ENCODE peak calls at places on chromosome 16, in eight cellular contexts. E is kidney, B is AG09309, Z is KBM-7, H is posterior cingulate gyrus, L is AG09319, P is AML-193, O is head of caudate nucleus. Q is an unnamed sample.

GRCh38 chr16:68070811-68071546 is 14.2 kb upstream of the NFATC3 start:
- DNase-seq in E (no peak), B (no peak), Z (no peak), H (no peak), L (no peak), P (no peak), O (no peak), Q (no peak)

GRCh38 chr16:86761117-86761971 is 183.0 kb downstream of the FOXL1 start:
- DNase-seq in E (no peak), B (no peak), Z (peak; percentile 28), H (peak; percentile 51), L (no peak), P (no peak), O (peak; percentile 59), Q (peak; percentile 42)

GRCh38 chr16:85359147-85359822 is 247.0 kb upstream of the CIBAR2 start:
- DNase-seq in E (no peak), B (no peak), Z (no peak), H (no peak), L (no peak), P (no peak), O (no peak), Q (no peak)

GRCh38 chr16:46748775-46749705 is 896 bp upstream of the MYLK3 start:
- DNase-seq in E (no peak), B (no peak), Z (no peak), H (no peak), L (no peak), P (no peak), O (no peak), Q (no peak)

GRCh38 chr16:68436581-68436980 is 11.7 kb downstream of the SMPD3 start:
- DNase-seq in E (no peak), B (no peak), Z (peak; percentile 40), H (no peak), L (no peak), P (no peak), O (no peak), Q (peak; percentile 47)

GRCh38 chr16:8564934-8565345 is 25.4 kb downstream of the TMEM114 start:
- DNase-seq in E (no peak), B (no peak), Z (no peak), H (no peak), L (no peak), P (no peak), O (no peak), Q (no peak)

GRCh38 chr16:52713740-52714139 is 166.8 kb upstream of the TOX3 start:
- DNase-seq in E (no peak), B (no peak), Z (no peak), H (no peak), L (no peak), P (no peak), O (no peak), Q (no peak)

GRCh38 chr16:73878616-73879015 is 418.0 kb upstream of the PSMD7 start:
- DNase-seq in E (no peak), B (peak; percentile 68), Z (peak; percentile 50), H (no peak), L (peak; percentile 49), P (peak; percentile 27), O (no peak), Q (peak; percentile 68)

GRCh38 chr16:11698271-11698689 is 30.0 kb downstream of the SNN start:
- DNase-seq in E (no peak), B (no peak), Z (no peak), H (no peak), L (no peak), P (no peak), O (no peak), Q (no peak)

GRCh38 chr16:11497329-11497805 is 89.4 kb downstream of the LITAF start:
- DNase-seq in E (peak; percentile 96), B (peak; percentile 18), Z (peak; percentile 89), H (peak; percentile 80), L (peak; percentile 20), P (no peak), O (peak; percentile 89), Q (no peak)

GRCh38 chr16:9155876-9156275 is 64.4 kb downstream of the HAPSTR1 start:
- DNase-seq in E (no peak), B (no peak), Z (no peak), H (no peak), L (no peak), P (no peak), O (no peak), Q (no peak)

GRCh38 chr16:63613701-63614100 is 1508.2 kb downstream of the CDH11 start:
- DNase-seq in E (no peak), B (no peak), Z (no peak), H (no peak), L (no peak), P (no peak), O (no peak), Q (no peak)

GRCh38 chr16:11391576-11391975 is 46.3 kb downstream of the RMI2 start:
- DNase-seq in E (peak; percentile 85), B (no peak), Z (no peak), H (no peak), L (no peak), P (no peak), O (no peak), Q (no peak)

GRCh38 chr16:69310479-69311114 is 553 bp upstream of the VPS4A start:
- DNase-seq in E (no peak), B (no peak), Z (no peak), H (no peak), L (no peak), P (no peak), O (no peak), Q (no peak)

GRCh38 chr16:80599466-80599865 is 58.7 kb downstream of the DYNLRB2 start:
- DNase-seq in E (no peak), B (no peak), Z (no peak), H (no peak), L (no peak), P (no peak), O (no peak), Q (no peak)

GRCh38 chr16:78984324-78984723 is 616.2 kb downstream of the MAF start:
- DNase-seq in E (no peak), B (no peak), Z (no peak), H (no peak), L (no peak), P (no peak), O (no peak), Q (no peak)

GRCh38 chr16:86931410-86931941 is 353.1 kb downstream of the FOXL1 start:
- DNase-seq in E (peak; percentile 79), B (peak; percentile 89), Z (no peak), H (no peak), L (peak; percentile 63), P (no peak), O (no peak), Q (no peak)

GRCh38 chr16:83336630-83337029 is 471.1 kb upstream of the HSBP1 start:
- DNase-seq in E (no peak), B (peak; percentile 50), Z (no peak), H (no peak), L (peak; percentile 57), P (no peak), O (no peak), Q (no peak)

GRCh38 chr16:15457390-15457789 is 23.0 kb downstream of the BMERB1 start:
- DNase-seq in E (no peak), B (no peak), Z (no peak), H (no peak), L (no peak), P (no peak), O (no peak), Q (no peak)

GRCh38 chr16:84194018-84194417 is 3.1 kb downstream of the ADAD2 start:
- DNase-seq in E (no peak), B (no peak), Z (no peak), H (no peak), L (no peak), P (no peak), O (no peak), Q (no peak)

GRCh38 chr16:80063028-80063767 is 462.7 kb upstream of the MAF start:
- DNase-seq in E (no peak), B (no peak), Z (no peak), H (no peak), L (no peak), P (no peak), O (no peak), Q (peak; percentile 3)

GRCh38 chr16:66515543-66516171 is 34.3 kb downstream of the TK2 start:
- DNase-seq in E (no peak), B (no peak), Z (peak; percentile 32), H (no peak), L (no peak), P (peak; percentile 50), O (no peak), Q (no peak)

GRCh38 chr16:23952128-23953041 is 116.6 kb downstream of the PRKCB start:
- DNase-seq in E (no peak), B (no peak), Z (peak; percentile 90), H (peak; percentile 60), L (no peak), P (peak; percentile 79), O (peak; percentile 57), Q (peak; percentile 23)

GRCh38 chr16:13109171-13109570 is 207.8 kb downstream of the SHISA9 start:
- DNase-seq in E (no peak), B (no peak), Z (no peak), H (no peak), L (no peak), P (no peak), O (no peak), Q (no peak)

GRCh38 chr16:22326369-22326652 is 29.1 kb downstream of the POLR3E start:
- DNase-seq in E (no peak), B (no peak), Z (no peak), H (no peak), L (no peak), P (no peak), O (no peak), Q (no peak)

GRCh38 chr16:15576960-15577958 is 65.7 kb downstream of the MARF1 start:
- DNase-seq in E (no peak), B (no peak), Z (no peak), H (no peak), L (no peak), P (no peak), O (no peak), Q (no peak)

GRCh38 chr16:89188064-89188441 is 12.3 kb downstream of the SLC22A31 start:
- DNase-seq in E (peak; percentile 67), B (no peak), Z (no peak), H (no peak), L (no peak), P (no peak), O (no peak), Q (no peak)

GRCh38 chr16:2919511-2920255 is 8.0 kb downstream of the FLYWCH1 start:
- DNase-seq in E (no peak), B (peak; percentile 34), Z (peak; percentile 86), H (peak; percentile 56), L (no peak), P (peak; percentile 38), O (peak; percentile 71), Q (no peak)